ENCODE peak calls at places on chromosomes 6 and 20, in seven cellular contexts. One of them, this sample, is unnamed.

GRCh38 chr20:1005452-1006027 is 3.4 kb upstream of the RSPO4 start:
- DNase-seq in AG10803: no peak
- DNase-seq in fibroblast of pulmonary artery: peak
- DNase-seq in astrocyte of the spinal cord: no peak
- DNase-seq in HFF-Myc: no peak
- DNase-seq in CD8-positive, alpha-beta T cell: no peak
- DNase-seq in sigmoid colon: peak
- DNase-seq in this sample: no peak

GRCh38 chr6:31621991-31622390 is 1.5 kb downstream of the PRRC2A start:
- DNase-seq in AG10803: peak
- DNase-seq in fibroblast of pulmonary artery: no peak
- DNase-seq in astrocyte of the spinal cord: no peak
- DNase-seq in HFF-Myc: no peak
- DNase-seq in CD8-positive, alpha-beta T cell: no peak
- DNase-seq in sigmoid colon: no peak
- DNase-seq in this sample: no peak

GRCh38 chr20:20503788-20504528 is 136.1 kb downstream of the INSM1 start:
- DNase-seq in AG10803: no peak
- DNase-seq in fibroblast of pulmonary artery: no peak
- DNase-seq in astrocyte of the spinal cord: no peak
- DNase-seq in HFF-Myc: no peak
- DNase-seq in CD8-positive, alpha-beta T cell: no peak
- DNase-seq in sigmoid colon: no peak
- DNase-seq in this sample: no peak

GRCh38 chr6:126640356-126640755 is 300.4 kb downstream of the CENPW start:
- DNase-seq in AG10803: no peak
- DNase-seq in fibroblast of pulmonary artery: no peak
- DNase-seq in astrocyte of the spinal cord: no peak
- DNase-seq in HFF-Myc: no peak
- DNase-seq in CD8-positive, alpha-beta T cell: no peak
- DNase-seq in sigmoid colon: no peak
- DNase-seq in this sample: no peak

GRCh38 chr6:131368077-131368911 is 204.7 kb upstream of the ARG1 start:
- DNase-seq in AG10803: peak
- DNase-seq in fibroblast of pulmonary artery: peak
- DNase-seq in astrocyte of the spinal cord: peak
- DNase-seq in HFF-Myc: no peak
- DNase-seq in CD8-positive, alpha-beta T cell: no peak
- DNase-seq in sigmoid colon: no peak
- DNase-seq in this sample: peak

GRCh38 chr6:44655368-44656342 is 268.1 kb downstream of the CDC5L start:
- DNase-seq in AG10803: peak
- DNase-seq in fibroblast of pulmonary artery: peak
- DNase-seq in astrocyte of the spinal cord: peak
- DNase-seq in HFF-Myc: no peak
- DNase-seq in CD8-positive, alpha-beta T cell: peak
- DNase-seq in sigmoid colon: peak
- DNase-seq in this sample: no peak

GRCh38 chr6:146364816-146365594 is 178.6 kb upstream of the RAB32 start:
- DNase-seq in AG10803: no peak
- DNase-seq in fibroblast of pulmonary artery: no peak
- DNase-seq in astrocyte of the spinal cord: no peak
- DNase-seq in HFF-Myc: no peak
- DNase-seq in CD8-positive, alpha-beta T cell: no peak
- DNase-seq in sigmoid colon: no peak
- DNase-seq in this sample: no peak

GRCh38 chr6:30112402-30113376 is at the start of gene TRIM31:
- DNase-seq in AG10803: no peak
- DNase-seq in fibroblast of pulmonary artery: no peak
- DNase-seq in astrocyte of the spinal cord: no peak
- DNase-seq in HFF-Myc: no peak
- DNase-seq in CD8-positive, alpha-beta T cell: no peak
- DNase-seq in sigmoid colon: no peak
- DNase-seq in this sample: no peak

GRCh38 chr6:5751525-5752252 is 255.0 kb downstream of the NRN1 start:
- DNase-seq in AG10803: peak
- DNase-seq in fibroblast of pulmonary artery: peak
- DNase-seq in astrocyte of the spinal cord: no peak
- DNase-seq in HFF-Myc: no peak
- DNase-seq in CD8-positive, alpha-beta T cell: no peak
- DNase-seq in sigmoid colon: no peak
- DNase-seq in this sample: no peak

GRCh38 chr6:20437639-20438038 is 36.0 kb downstream of the E2F3 start:
- DNase-seq in AG10803: no peak
- DNase-seq in fibroblast of pulmonary artery: no peak
- DNase-seq in astrocyte of the spinal cord: no peak
- DNase-seq in HFF-Myc: no peak
- DNase-seq in CD8-positive, alpha-beta T cell: no peak
- DNase-seq in sigmoid colon: no peak
- DNase-seq in this sample: no peak

GRCh38 chr20:33773412-33774089 is 37.6 kb upstream of the CHMP4B start:
- DNase-seq in AG10803: no peak
- DNase-seq in fibroblast of pulmonary artery: no peak
- DNase-seq in astrocyte of the spinal cord: no peak
- DNase-seq in HFF-Myc: no peak
- DNase-seq in CD8-positive, alpha-beta T cell: no peak
- DNase-seq in sigmoid colon: no peak
- DNase-seq in this sample: no peak

GRCh38 chr6:50807035-50807434 is 11.6 kb upstream of the TFAP2B start:
- DNase-seq in AG10803: no peak
- DNase-seq in fibroblast of pulmonary artery: no peak
- DNase-seq in astrocyte of the spinal cord: no peak
- DNase-seq in HFF-Myc: no peak
- DNase-seq in CD8-positive, alpha-beta T cell: no peak
- DNase-seq in sigmoid colon: no peak
- DNase-seq in this sample: no peak

GRCh38 chr6:138393871-138394783 is 9.9 kb upstream of the HEBP2 start:
- DNase-seq in AG10803: no peak
- DNase-seq in fibroblast of pulmonary artery: peak
- DNase-seq in astrocyte of the spinal cord: no peak
- DNase-seq in HFF-Myc: no peak
- DNase-seq in CD8-positive, alpha-beta T cell: no peak
- DNase-seq in sigmoid colon: no peak
- DNase-seq in this sample: no peak

GRCh38 chr6:104603108-104603745 is 256.5 kb downstream of the HACE1 start:
- DNase-seq in AG10803: no peak
- DNase-seq in fibroblast of pulmonary artery: no peak
- DNase-seq in astrocyte of the spinal cord: no peak
- DNase-seq in HFF-Myc: no peak
- DNase-seq in CD8-positive, alpha-beta T cell: no peak
- DNase-seq in sigmoid colon: no peak
- DNase-seq in this sample: no peak

GRCh38 chr6:46368137-46368536 is 123.1 kb downstream of the RCAN2 start:
- DNase-seq in AG10803: no peak
- DNase-seq in fibroblast of pulmonary artery: no peak
- DNase-seq in astrocyte of the spinal cord: no peak
- DNase-seq in HFF-Myc: no peak
- DNase-seq in CD8-positive, alpha-beta T cell: no peak
- DNase-seq in sigmoid colon: no peak
- DNase-seq in this sample: no peak

GRCh38 chr6:108580645-108581044 is 19.9 kb downstream of the FOXO3 start:
- DNase-seq in AG10803: no peak
- DNase-seq in fibroblast of pulmonary artery: no peak
- DNase-seq in astrocyte of the spinal cord: no peak
- DNase-seq in HFF-Myc: no peak
- DNase-seq in CD8-positive, alpha-beta T cell: no peak
- DNase-seq in sigmoid colon: no peak
- DNase-seq in this sample: no peak
- H3K4me3 ChIP-seq in AG10803: peak
- H3K4me3 ChIP-seq in fibroblast of pulmonary artery: peak
- H3K4me3 ChIP-seq in astrocyte of the spinal cord: no peak
- H3K4me3 ChIP-seq in HFF-Myc: peak
- H3K4me3 ChIP-seq in CD8-positive, alpha-beta T cell: no peak
- H3K4me3 ChIP-seq in sigmoid colon: no peak
- H3K4me3 ChIP-seq in this sample: no peak

GRCh38 chr6:13233106-13233505 is 95.2 kb downstream of the TBC1D7 start:
- DNase-seq in AG10803: no peak
- DNase-seq in fibroblast of pulmonary artery: no peak
- DNase-seq in astrocyte of the spinal cord: no peak
- DNase-seq in HFF-Myc: no peak
- DNase-seq in CD8-positive, alpha-beta T cell: no peak
- DNase-seq in sigmoid colon: no peak
- DNase-seq in this sample: no peak

GRCh38 chr6:13234130-13234529 is 94.2 kb downstream of the TBC1D7 start:
- DNase-seq in AG10803: peak
- DNase-seq in fibroblast of pulmonary artery: no peak
- DNase-seq in astrocyte of the spinal cord: no peak
- DNase-seq in HFF-Myc: no peak
- DNase-seq in CD8-positive, alpha-beta T cell: no peak
- DNase-seq in sigmoid colon: no peak
- DNase-seq in this sample: peak

GRCh38 chr6:13226071-13226470 is 102.3 kb downstream of the TBC1D7 start:
- DNase-seq in AG10803: no peak
- DNase-seq in fibroblast of pulmonary artery: no peak
- DNase-seq in astrocyte of the spinal cord: no peak
- DNase-seq in HFF-Myc: no peak
- DNase-seq in CD8-positive, alpha-beta T cell: no peak
- DNase-seq in sigmoid colon: no peak
- DNase-seq in this sample: no peak

GRCh38 chr6:13229205-13230085 is 98.9 kb downstream of the TBC1D7 start:
- DNase-seq in AG10803: peak
- DNase-seq in fibroblast of pulmonary artery: peak
- DNase-seq in astrocyte of the spinal cord: no peak
- DNase-seq in HFF-Myc: no peak
- DNase-seq in CD8-positive, alpha-beta T cell: peak
- DNase-seq in sigmoid colon: no peak
- DNase-seq in this sample: no peak

GRCh38 chr6:13228264-13229204 is 99.8 kb downstream of the TBC1D7 start:
- DNase-seq in AG10803: no peak
- DNase-seq in fibroblast of pulmonary artery: no peak
- DNase-seq in astrocyte of the spinal cord: no peak
- DNase-seq in HFF-Myc: no peak
- DNase-seq in CD8-positive, alpha-beta T cell: no peak
- DNase-seq in sigmoid colon: no peak
- DNase-seq in this sample: no peak
- TF ChIP-seq CTCF in AG10803: no peak
- TF ChIP-seq CTCF in fibroblast of pulmonary artery: no peak
- TF ChIP-seq CTCF in astrocyte of the spinal cord: no peak
- TF ChIP-seq CTCF in HFF-Myc: no peak
- TF ChIP-seq CTCF in CD8-positive, alpha-beta T cell: no peak
- TF ChIP-seq CTCF in sigmoid colon: no peak
- TF ChIP-seq CTCF in this sample: no peak

GRCh38 chr20:44582321-44583025 is at the start of gene PKIG:
- DNase-seq in AG10803: peak
- DNase-seq in fibroblast of pulmonary artery: peak
- DNase-seq in astrocyte of the spinal cord: peak
- DNase-seq in HFF-Myc: peak
- DNase-seq in CD8-positive, alpha-beta T cell: no peak
- DNase-seq in sigmoid colon: peak
- DNase-seq in this sample: peak
- H3K4me3 ChIP-seq in AG10803: peak
- H3K4me3 ChIP-seq in fibroblast of pulmonary artery: peak
- H3K4me3 ChIP-seq in astrocyte of the spinal cord: peak
- H3K4me3 ChIP-seq in HFF-Myc: peak
- H3K4me3 ChIP-seq in CD8-positive, alpha-beta T cell: no peak
- H3K4me3 ChIP-seq in sigmoid colon: peak
- H3K4me3 ChIP-seq in this sample: peak

GRCh38 chr6:140768133-140768532 is 1364.6 kb upstream of the GJE1 start:
- DNase-seq in AG10803: no peak
- DNase-seq in fibroblast of pulmonary artery: no peak
- DNase-seq in astrocyte of the spinal cord: no peak
- DNase-seq in HFF-Myc: no peak
- DNase-seq in CD8-positive, alpha-beta T cell: no peak
- DNase-seq in sigmoid colon: no peak
- DNase-seq in this sample: no peak
- TF ChIP-seq CTCF in AG10803: no peak
- TF ChIP-seq CTCF in fibroblast of pulmonary artery: no peak
- TF ChIP-seq CTCF in astrocyte of the spinal cord: no peak
- TF ChIP-seq CTCF in HFF-Myc: no peak
- TF ChIP-seq CTCF in CD8-positive, alpha-beta T cell: no peak
- TF ChIP-seq CTCF in sigmoid colon: no peak
- TF ChIP-seq CTCF in this sample: no peak

DNA sequence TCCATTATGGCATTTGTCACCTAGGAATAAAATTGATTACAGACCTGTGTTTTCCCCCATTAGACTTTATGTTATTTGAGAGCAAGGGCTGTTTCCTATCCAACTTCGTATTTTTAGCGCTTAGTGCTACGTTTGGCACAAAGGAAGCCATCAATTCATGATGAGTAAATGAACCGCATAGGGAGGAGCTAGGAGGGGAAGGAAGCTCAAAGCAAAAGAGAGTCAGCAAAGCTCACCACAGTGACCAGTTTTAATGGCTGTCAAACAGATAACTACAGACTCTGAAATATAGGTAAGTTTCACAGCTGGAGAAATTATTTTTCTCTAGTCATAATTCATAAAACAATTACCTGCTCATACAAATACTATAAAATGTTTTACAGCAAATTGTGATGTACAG is 6.9 kb upstream of the SAMD3 start:
- DNase-seq in AG10803: no peak
- DNase-seq in fibroblast of pulmonary artery: no peak
- DNase-seq in astrocyte of the spinal cord: no peak
- DNase-seq in HFF-Myc: no peak
- DNase-seq in CD8-positive, alpha-beta T cell: no peak
- DNase-seq in sigmoid colon: no peak
- DNase-seq in this sample: no peak
- H3K4me3 ChIP-seq in AG10803: no peak
- H3K4me3 ChIP-seq in fibroblast of pulmonary artery: no peak
- H3K4me3 ChIP-seq in astrocyte of the spinal cord: no peak
- H3K4me3 ChIP-seq in HFF-Myc: no peak
- H3K4me3 ChIP-seq in CD8-positive, alpha-beta T cell: no peak
- H3K4me3 ChIP-seq in sigmoid colon: no peak
- H3K4me3 ChIP-seq in this sample: no peak

GRCh38 chr6:93418113-93418447 is 1.3 kb downstream of the EPHA7 start:
- DNase-seq in AG10803: no peak
- DNase-seq in fibroblast of pulmonary artery: no peak
- DNase-seq in astrocyte of the spinal cord: peak
- DNase-seq in HFF-Myc: no peak
- DNase-seq in CD8-positive, alpha-beta T cell: no peak
- DNase-seq in sigmoid colon: no peak
- DNase-seq in this sample: no peak

GRCh38 chr6:93419304-93420162 is at the start of gene EPHA7:
- DNase-seq in AG10803: peak
- DNase-seq in fibroblast of pulmonary artery: peak
- DNase-seq in astrocyte of the spinal cord: peak
- DNase-seq in HFF-Myc: no peak
- DNase-seq in CD8-positive, alpha-beta T cell: peak
- DNase-seq in sigmoid colon: peak
- DNase-seq in this sample: peak

GRCh38 chr6:93420163-93420806 is 926 bp upstream of the EPHA7 start:
- DNase-seq in AG10803: no peak
- DNase-seq in fibroblast of pulmonary artery: no peak
- DNase-seq in astrocyte of the spinal cord: no peak
- DNase-seq in HFF-Myc: no peak
- DNase-seq in CD8-positive, alpha-beta T cell: no peak
- DNase-seq in sigmoid colon: no peak
- DNase-seq in this sample: no peak

GRCh38 chr6:93417421-93417996 is 1.9 kb downstream of the EPHA7 start:
- DNase-seq in AG10803: no peak
- DNase-seq in fibroblast of pulmonary artery: peak
- DNase-seq in astrocyte of the spinal cord: peak
- DNase-seq in HFF-Myc: no peak
- DNase-seq in CD8-positive, alpha-beta T cell: no peak
- DNase-seq in sigmoid colon: peak
- DNase-seq in this sample: no peak

GRCh38 chr6:93418448-93419303 is 683 bp downstream of the EPHA7 start:
- DNase-seq in AG10803: no peak
- DNase-seq in fibroblast of pulmonary artery: peak
- DNase-seq in astrocyte of the spinal cord: peak
- DNase-seq in HFF-Myc: no peak
- DNase-seq in CD8-positive, alpha-beta T cell: no peak
- DNase-seq in sigmoid colon: peak
- DNase-seq in this sample: no peak
- TF ChIP-seq CTCF in AG10803: no peak
- TF ChIP-seq CTCF in fibroblast of pulmonary artery: no peak
- TF ChIP-seq CTCF in astrocyte of the spinal cord: peak
- TF ChIP-seq CTCF in HFF-Myc: no peak
- TF ChIP-seq CTCF in CD8-positive, alpha-beta T cell: no peak
- TF ChIP-seq CTCF in sigmoid colon: no peak
- TF ChIP-seq CTCF in this sample: no peak

This sample was measured in AG09309.